ENCODE peak calls at places on chromosomes 6 and 20, in four cellular contexts. B, O, H and Y are unnamed samples.

GRCh38 chr6:33147807-33148666 is 44.2 kb downstream of the COL11A2 start:
- DNase-seq in B (peak; percentile 24), O (no peak), H (peak; percentile 73), Y (peak; percentile 23)

GRCh38 chr6:152273638-152274037 is 363.5 kb downstream of the SYNE1 start:
- DNase-seq in B (no peak), O (no peak), H (peak; percentile 44), Y (peak; percentile 69)

GRCh38 chr6:135002229-135002844 is 52.3 kb downstream of the HBS1L start:
- DNase-seq in B (no peak), O (no peak), H (peak; percentile 11), Y (no peak)

GRCh38 chr6:30591008-30591407 is 19.8 kb downstream of the ABCF1 start:
- DNase-seq in B (no peak), O (no peak), H (peak; percentile 50), Y (peak; percentile 41)

GRCh38 chr6:5499644-5500306 is 238.5 kb downstream of the FARS2 start:
- DNase-seq in B (peak; percentile 17), O (no peak), H (peak; percentile 40), Y (peak; percentile 72)

GRCh38 chr6:118252474-118252873 is 295.6 kb upstream of the PLN start:
- DNase-seq in B (no peak), O (no peak), H (no peak), Y (no peak)

GRCh38 chr20:47258745-47259695 is 97.5 kb downstream of the ZMYND8 start:
- DNase-seq in B (no peak), O (no peak), H (peak; percentile 34), Y (peak; percentile 86)

GRCh38 chr6:41922154-41922553 is 855 bp downstream of the BYSL start:
- DNase-seq in B (no peak), O (no peak), H (no peak), Y (no peak)

GRCh38 chr20:53402233-53403005 is 191.2 kb downstream of the ZNF217 start:
- DNase-seq in B (no peak), O (no peak), H (no peak), Y (no peak)

GRCh38 chr6:142886431-142887170 is 58.4 kb downstream of the HIVEP2 start:
- DNase-seq in B (no peak), O (no peak), H (peak; percentile 44), Y (peak; percentile 45)

GRCh38 chr6:31356946-31357466 is at the start of gene HLA-B:
- DNase-seq in B (peak; percentile 76), O (no peak), H (peak; percentile 81), Y (peak; percentile 73)

GRCh38 chr6:35489066-35489465 is 7.8 kb downstream of the TEAD3 start:
- DNase-seq in B (no peak), O (no peak), H (no peak), Y (no peak)

GRCh38 chr6:135212935-135213334 is 31.8 kb downstream of the MYB start:
- DNase-seq in B (peak; percentile 13), O (no peak), H (peak; percentile 47), Y (peak; percentile 49)

GRCh38 chr20:6402026-6402425 is 279.2 kb upstream of the FERMT1 start:
- DNase-seq in B (no peak), O (no peak), H (no peak), Y (peak; percentile 3)

GRCh38 chr6:101597711-101598110 is 204.2 kb downstream of the GRIK2 start:
- DNase-seq in B (peak; percentile 3), O (no peak), H (peak; percentile 77), Y (peak; percentile 93)

GRCh38 chr20:61525781-61526431 is 273.8 kb downstream of the CDH4 start:
- DNase-seq in B (no peak), O (peak; percentile 27), H (peak; percentile 10), Y (peak; percentile 8)

GRCh38 chr6:95203153-95203754 is 374.1 kb upstream of the MANEA start:
- DNase-seq in B (no peak), O (peak; percentile 48), H (no peak), Y (peak; percentile 1)

GRCh38 chr6:145026267-145026679 is 709.0 kb downstream of the EPM2A start:
- DNase-seq in B (no peak), O (no peak), H (no peak), Y (no peak)

GRCh38 chr20:62816879-62817873 is at the start of gene COL9A3:
- DNase-seq in B (no peak), O (no peak), H (no peak), Y (no peak)